ENCODE peak calls at places on chromosomes 13 and 19, in ten cellular contexts. P, L, H, W, F, M, A, T, G and U are unnamed samples.

GRCh38 chr13:46778879-46779278 is 18.1 kb downstream of the ESD start:
- DNase-seq in P (no peak), L (no peak), H (no peak), W (no peak), F (peak; percentile 72), M (peak; percentile 67), A (no peak), T (no peak), G (no peak), U (no peak)

GRCh38 chr19:51726049-51726448 is 2.3 kb upstream of the HAS1 start:
- DNase-seq in P (no peak), L (no peak), H (peak; percentile 50), W (no peak), F (peak; percentile 87), M (no peak), A (no peak), T (peak; percentile 23), G (no peak), U (peak; percentile 77)

GRCh38 chr13:113475280-113475679 is 15.2 kb downstream of the DCUN1D2 start:
- DNase-seq in P (no peak), L (no peak), H (no peak), W (no peak), F (no peak), M (no peak), A (no peak), T (peak; percentile 85), G (no peak), U (no peak)

GRCh38 chr13:40053401-40053800 is 397.9 kb downstream of the COG6 start:
- DNase-seq in P (no peak), L (no peak), H (no peak), W (no peak), F (no peak), M (no peak), A (no peak), T (no peak), G (no peak), U (no peak)

GRCh38 chr13:106102776-106103175 is 432.7 kb downstream of the EFNB2 start:
- DNase-seq in P (no peak), L (no peak), H (no peak), W (no peak), F (no peak), M (no peak), A (no peak), T (no peak), G (no peak), U (no peak)

GRCh38 chr13:101003566-101003965 is 329.0 kb upstream of the TMTC4 start:
- DNase-seq in P (no peak), L (no peak), H (no peak), W (no peak), F (no peak), M (no peak), A (no peak), T (no peak), G (no peak), U (no peak)

GRCh38 chr13:99303863-99304521 is 3.2 kb downstream of the GPR183 start:
- DNase-seq in P (no peak), L (peak; percentile 65), H (no peak), W (no peak), F (no peak), M (no peak), A (no peak), T (no peak), G (peak; percentile 49), U (no peak)

GRCh38 chr13:34749046-34749445 is 193.0 kb upstream of the NBEA start:
- DNase-seq in P (no peak), L (no peak), H (no peak), W (no peak), F (no peak), M (no peak), A (no peak), T (peak; percentile 96), G (no peak), U (no peak)

DNA sequence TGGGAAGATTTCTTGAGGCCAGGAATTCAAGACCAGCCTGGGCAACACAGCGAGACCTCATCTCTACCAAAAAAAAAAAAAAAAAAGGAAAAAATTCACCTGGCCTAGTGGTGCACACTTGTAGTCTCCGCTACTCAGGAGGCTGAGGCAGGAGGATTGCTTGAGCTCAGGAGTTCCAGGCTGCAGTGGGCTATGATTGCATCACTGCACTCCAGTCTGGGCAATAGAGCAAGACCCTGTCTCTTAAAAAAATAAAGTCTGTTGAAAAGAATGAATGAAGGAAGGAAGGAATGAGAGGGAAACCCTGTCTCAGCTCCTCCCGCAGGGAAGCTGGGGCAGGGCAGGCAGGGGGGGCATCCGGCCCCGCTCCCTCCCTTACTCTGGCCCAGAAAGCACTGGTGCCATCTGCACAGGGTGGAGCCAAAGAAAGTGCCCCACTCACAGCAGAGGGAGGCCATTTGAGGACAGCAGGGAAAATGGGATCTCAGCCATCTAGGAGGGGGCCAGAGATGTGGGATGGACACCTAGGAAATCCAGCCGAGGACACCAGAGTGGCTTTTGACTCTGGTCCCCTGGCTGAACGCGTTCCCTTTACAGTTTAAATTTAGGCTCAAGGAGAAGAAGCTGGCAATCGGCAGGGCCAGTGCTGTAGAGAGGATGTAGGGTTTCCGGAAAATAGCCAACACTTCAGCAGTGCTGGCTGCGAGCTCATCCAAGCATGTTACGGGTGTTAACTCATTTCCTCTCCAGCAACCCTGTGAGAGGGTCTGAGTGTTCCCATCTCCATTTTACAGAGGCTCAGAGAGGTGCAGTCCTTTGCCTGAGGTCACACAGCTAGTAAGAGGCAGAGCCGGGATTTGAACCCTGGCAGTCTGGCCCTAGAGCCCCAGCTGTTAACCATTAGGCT is 3.6 kb upstream of the HPN start:
- DNase-seq in P (no peak), L (no peak), H (no peak), W (no peak), F (no peak), M (peak; percentile 57), A (peak; percentile 30), T (no peak), G (no peak), U (peak; percentile 65)
- H3K4me1 ChIP-seq in P (peaks cover 28% of the 10 kb centered on the region), L (peaks cover 51% of the 10 kb centered on the region), H (peaks cover 12% of the 10 kb centered on the region), W (peaks cover 20% of the 10 kb centered on the region), F (no peaks in the 10 kb centered on the region), M (peaks cover 25% of the 10 kb centered on the region), A (peaks cover 13% of the 10 kb centered on the region), T (peaks cover 13% of the 10 kb centered on the region), G (peaks cover 22% of the 10 kb centered on the region), U (peaks cover 16% of the 10 kb centered on the region)

DNA sequence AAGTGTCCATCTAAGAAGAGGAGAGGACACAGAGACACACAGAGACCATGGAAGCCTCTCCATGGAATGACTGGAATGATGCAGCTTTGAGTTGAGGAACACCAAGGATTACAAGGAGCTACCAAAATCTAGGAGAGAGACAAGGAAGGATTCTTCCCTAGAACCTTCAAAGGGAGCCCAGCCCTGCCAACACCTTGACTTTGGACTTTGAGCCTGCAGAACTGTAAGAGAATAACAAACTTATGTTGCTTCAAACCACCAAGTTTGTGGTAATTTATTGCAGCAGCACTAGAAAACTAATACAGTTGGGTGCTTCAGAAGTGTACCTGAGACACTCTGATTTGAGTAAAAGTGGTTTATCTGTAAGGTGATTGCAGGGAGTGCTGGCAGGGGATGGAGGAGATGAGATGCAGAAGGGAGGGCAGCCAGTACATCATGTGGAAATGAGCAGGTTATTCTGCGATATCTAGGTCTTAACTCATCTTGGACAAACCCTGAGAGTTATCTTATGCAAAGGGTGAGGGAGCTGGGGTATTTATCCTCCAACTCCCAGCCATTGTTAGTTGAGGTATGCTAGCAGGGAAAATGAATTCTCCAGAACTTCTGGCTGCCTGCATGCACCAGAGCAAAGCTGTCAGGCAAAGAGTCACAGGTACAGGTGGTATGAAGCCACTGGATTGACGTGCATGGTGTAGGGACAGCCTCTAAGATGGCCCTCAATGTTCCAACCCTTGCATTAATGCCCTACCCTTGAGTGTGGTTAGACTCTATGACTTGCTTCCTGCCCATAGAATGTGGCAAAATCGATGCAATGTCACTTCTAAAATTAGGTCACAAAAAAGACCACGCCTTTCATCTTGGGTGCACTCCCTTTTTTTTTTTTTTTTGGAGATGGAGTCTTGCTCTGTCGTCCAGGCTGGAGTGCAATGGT is 31.3 kb upstream of the ADGRL1 start:
- DNase-seq in P (no peak), L (no peak), H (no peak), W (no peak), F (no peak), M (no peak), A (no peak), T (no peak), G (no peak), U (no peak)
- H3K27ac ChIP-seq in P (no peak overlapping the region), L (no peak overlapping the region), H (no peak overlapping the region), W (no peak overlapping the region), F (no peak overlapping the region), M (no peak overlapping the region), A (no peak overlapping the region), T (no peak overlapping the region), G (no peak overlapping the region), U (no peak overlapping the region)

GRCh38 chr13:111005808-111006494 is 91.1 kb upstream of the ANKRD10 start:
- DNase-seq in P (no peak), L (peak; percentile 64), H (peak; percentile 44), W (no peak), F (peak; percentile 55), M (peak; percentile 84), A (no peak), T (no peak), G (no peak), U (peak; percentile 77)
- H3K4me3 ChIP-seq in P (no peak overlapping the region), L (no peak overlapping the region), H (peak overlapping the region; percentile 4), W (no peak overlapping the region), F (peak overlapping the region; percentile 57), M (no peak overlapping the region), A (no peak overlapping the region), T (no peak overlapping the region), G (no peak overlapping the region), U (peak overlapping the region; percentile 21)

GRCh38 chr19:35317464-35318043 is 11.4 kb upstream of the CD22 start:
- DNase-seq in P (no peak), L (no peak), H (no peak), W (no peak), F (no peak), M (no peak), A (no peak), T (no peak), G (no peak), U (no peak)

GRCh38 chr19:35316560-35316959 is 12.4 kb upstream of the CD22 start:
- DNase-seq in P (no peak), L (no peak), H (no peak), W (no peak), F (no peak), M (no peak), A (no peak), T (no peak), G (no peak), U (no peak)

GRCh38 chr19:35315883-35316282 is 13.1 kb upstream of the CD22 start:
- DNase-seq in P (no peak), L (no peak), H (no peak), W (no peak), F (no peak), M (no peak), A (no peak), T (peak; percentile 36), G (no peak), U (no peak)

GRCh38 chr19:35320285-35320706 is 8.7 kb upstream of the CD22 start:
- DNase-seq in P (no peak), L (no peak), H (no peak), W (no peak), F (no peak), M (no peak), A (no peak), T (peak; percentile 15), G (no peak), U (no peak)

DNA sequence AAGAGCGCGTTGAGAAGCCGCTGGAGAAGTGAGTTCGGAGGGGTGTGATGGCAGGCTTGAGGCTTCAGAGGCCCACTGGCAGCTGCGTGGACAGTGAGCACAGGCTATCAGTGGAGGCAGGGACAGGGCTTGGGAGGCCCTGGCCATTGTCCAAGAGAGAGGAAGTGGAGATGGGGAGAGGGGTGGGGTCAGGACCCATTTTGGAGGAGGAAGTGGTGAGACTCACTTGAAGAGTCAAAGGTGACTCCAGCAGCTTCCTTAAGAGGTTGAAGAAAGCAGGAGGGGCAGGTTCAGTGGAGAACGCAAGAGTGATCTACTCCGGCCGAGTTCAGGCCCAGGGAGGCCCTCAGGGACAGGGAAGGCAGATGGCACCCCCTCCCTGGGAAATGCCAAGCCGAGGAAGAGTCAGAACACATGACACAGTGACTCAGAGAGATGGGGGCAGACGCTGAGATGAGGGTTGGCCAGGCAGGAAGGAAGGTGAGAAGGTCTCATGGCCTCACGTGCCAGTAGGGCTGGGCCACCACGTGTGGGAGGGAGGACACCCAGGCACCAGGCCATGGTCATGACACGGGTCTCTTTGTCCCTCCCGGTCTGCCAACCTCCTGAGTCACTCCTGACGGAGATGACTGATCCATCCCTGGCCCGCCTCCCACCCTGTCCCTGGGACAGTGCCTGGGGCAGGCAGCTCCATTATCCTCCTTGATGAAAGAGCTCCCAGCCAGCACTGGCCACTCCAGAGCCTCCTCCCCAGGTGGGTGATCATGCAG is 10.1 kb upstream of the CD22 start:
- DNase-seq in P (no peak), L (peak; percentile 84), H (peak; percentile 30), W (no peak), F (peak; percentile 97), M (peak; percentile 48), A (no peak), T (peak; percentile 98), G (no peak), U (peak; percentile 53)
- H3K4me1 ChIP-seq in P (peaks cover 5% of the 10 kb centered on the region), L (peaks cover 13% of the 10 kb centered on the region), H (no peaks in the 10 kb centered on the region), W (no peaks in the 10 kb centered on the region), F (peaks cover 10% of the 10 kb centered on the region), M (peaks cover 5% of the 10 kb centered on the region), A (peaks cover 27% of the 10 kb centered on the region), T (no peaks in the 10 kb centered on the region), G (peaks cover 6% of the 10 kb centered on the region), U (no peaks in the 10 kb centered on the region)